ENCODE peak calls at places on chromosomes 3 and 15, in seven cellular contexts. E is cardiac muscle cell, K is GM23338, X is brain microvascular endothelial cell, C is left lung, U is ovary, S is psoas muscle. B is an unnamed sample. For H3K27me3, the result is how much of the 10 kb centered on the place peaks cover.

GRCh38 chr15:40353697-40354096 is 2.9 kb downstream of the PHGR1 start:
- DNase-seq in U (no peak), K (no peak), E (no peak), C (no peak), X (no peak), S (no peak), B (no peak)

GRCh38 chr3:138332472-138333073 is 2.9 kb upstream of the NME9 start:
- DNase-seq in C (no peak), U (no peak), E (peak), X (peak), S (no peak), K (peak), B (peak)

GRCh38 chr3:37183375-37183831 is 9.0 kb upstream of the LRRFIP2 start:
- DNase-seq in S (no peak), E (no peak), X (peak), K (peak), U (no peak), C (no peak), B (peak)

GRCh38 chr3:179446501-179446900 is 4.8 kb downstream of the GNB4 start:
- DNase-seq in E (peak), S (no peak), X (no peak), C (no peak), K (peak), U (no peak), B (no peak)

GRCh38 chr15:52681441-52681840 is 2.3 kb upstream of the ATOSA start:
- DNase-seq in E (no peak), K (no peak), U (no peak), C (no peak), X (no peak), S (no peak), B (no peak)

GRCh38 chr15:25790003-25790660 is 73.0 kb downstream of the ATP10A start:
- DNase-seq in E (no peak), X (peak), C (no peak), K (peak), S (peak), U (peak), B (peak)

GRCh38 chr3:46866720-46867549 is 3.7 kb upstream of the MYL3 start:
- DNase-seq in C (peak), U (peak), X (peak), S (peak), K (peak), E (peak), B (peak)

GRCh38 chr15:39270976-39271375 is 309.9 kb upstream of the THBS1 start:
- DNase-seq in U (no peak), K (no peak), C (no peak), X (peak), E (no peak), S (no peak), B (peak)

GRCh38 chr3:62312201-62312600 is 61.1 kb downstream of the FEZF2 start:
- DNase-seq in S (no peak), E (no peak), X (no peak), C (no peak), K (no peak), U (no peak), B (no peak)

GRCh38 chr3:77039606-77040553 is at the start of gene ROBO2:
- DNase-seq in U (peak), C (peak), S (peak), K (peak), E (peak), X (peak), B (no peak)

GRCh38 chr15:59170295-59170881 is 36.3 kb upstream of the LDHAL6B start:
- DNase-seq in C (no peak), K (peak), E (no peak), X (peak), S (peak), U (no peak), B (peak)

GRCh38 chr3:62109534-62109933 is 263.8 kb downstream of the FEZF2 start:
- DNase-seq in U (no peak), X (peak), C (no peak), E (no peak), K (peak), S (peak), B (peak)

GRCh38 chr3:150871192-150871591 is 34.0 kb downstream of the MINDY4B start:
- DNase-seq in E (no peak), S (no peak), C (no peak), X (no peak), K (no peak), U (no peak), B (no peak)

GRCh38 chr3:114496021-114496434 is 202.2 kb downstream of the TIGIT start:
- DNase-seq in S (peak), E (no peak), C (no peak), X (peak), K (no peak), U (no peak), B (no peak)

GRCh38 chr3:133135303-133135702 is 97.1 kb downstream of the TMEM108 start:
- DNase-seq in E (no peak), C (no peak), X (no peak), S (no peak), U (no peak), K (no peak), B (no peak)

GRCh38 chr15:31062965-31063355 is 38.6 kb downstream of the TRPM1 start:
- DNase-seq in K (no peak), E (no peak), S (no peak), U (no peak), X (no peak), C (no peak), B (no peak)

GRCh38 chr3:99250272-99250671 is 348.8 kb upstream of the DCBLD2 start:
- DNase-seq in E (no peak), C (no peak), X (no peak), S (no peak), K (no peak), U (no peak), B (no peak)

GRCh38 chr3:67389176-67389575 is 265.2 kb downstream of the SUCLG2 start:
- DNase-seq in C (no peak), E (no peak), X (no peak), S (no peak), K (no peak), U (no peak), B (no peak)

DNA sequence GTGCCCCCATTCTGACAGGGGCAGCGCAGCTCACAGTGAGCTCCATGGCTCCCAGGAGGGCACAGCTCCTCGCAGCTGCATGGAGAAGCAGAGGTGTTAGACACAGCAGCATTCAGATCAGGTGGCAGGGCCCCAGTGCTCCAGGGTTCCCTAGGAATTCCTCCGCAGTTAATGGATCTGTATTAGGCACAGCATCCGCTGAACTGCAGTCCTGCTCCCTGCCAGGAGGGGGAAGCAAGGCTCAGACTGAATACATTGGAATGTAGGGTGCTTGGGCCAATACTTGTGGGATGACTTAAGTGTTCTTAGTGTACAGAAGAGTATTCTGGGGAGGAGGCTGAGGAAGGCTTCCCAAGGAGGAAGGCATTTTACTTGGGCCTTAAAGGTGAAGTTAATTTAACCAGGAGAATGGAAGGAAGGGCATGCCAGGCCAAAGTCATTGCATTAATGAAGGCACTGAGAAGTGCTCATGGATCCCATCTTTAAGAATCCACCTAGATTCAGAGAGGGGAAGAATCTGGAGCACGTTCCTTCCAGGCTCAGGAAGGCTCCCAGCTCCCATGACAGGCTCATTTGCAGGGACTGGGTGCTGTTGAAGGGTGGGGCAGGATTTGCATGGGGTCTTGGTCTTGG is 111.6 kb downstream of the RAB11A start:
- DNase-seq in K (peak), U (peak), C (no peak), E (peak), X (peak), S (peak), B (peak)
- H3K27me3 ChIP-seq in K (under half), U (under half), C (half or more), E (under half), X (under half), S (under half), B (under half)

GRCh38 chr15:66024998-66025397 is 155.7 kb downstream of the RAB11A start:
- DNase-seq in X (no peak), E (no peak), K (no peak), U (no peak), S (no peak), C (no peak), B (no peak)

GRCh38 chr15:66024116-66024515 is 154.8 kb downstream of the RAB11A start:
- DNase-seq in X (no peak), C (no peak), S (no peak), U (no peak), K (no peak), E (no peak), B (no peak)

GRCh38 chr15:66023322-66023972 is 154.2 kb downstream of the RAB11A start:
- DNase-seq in U (no peak), S (no peak), X (no peak), C (no peak), K (no peak), E (no peak), B (no peak)

GRCh38 chr15:66025972-66026371 is 156.7 kb downstream of the RAB11A start:
- DNase-seq in S (no peak), U (no peak), E (no peak), K (peak), C (no peak), X (no peak), B (no peak)

DNA sequence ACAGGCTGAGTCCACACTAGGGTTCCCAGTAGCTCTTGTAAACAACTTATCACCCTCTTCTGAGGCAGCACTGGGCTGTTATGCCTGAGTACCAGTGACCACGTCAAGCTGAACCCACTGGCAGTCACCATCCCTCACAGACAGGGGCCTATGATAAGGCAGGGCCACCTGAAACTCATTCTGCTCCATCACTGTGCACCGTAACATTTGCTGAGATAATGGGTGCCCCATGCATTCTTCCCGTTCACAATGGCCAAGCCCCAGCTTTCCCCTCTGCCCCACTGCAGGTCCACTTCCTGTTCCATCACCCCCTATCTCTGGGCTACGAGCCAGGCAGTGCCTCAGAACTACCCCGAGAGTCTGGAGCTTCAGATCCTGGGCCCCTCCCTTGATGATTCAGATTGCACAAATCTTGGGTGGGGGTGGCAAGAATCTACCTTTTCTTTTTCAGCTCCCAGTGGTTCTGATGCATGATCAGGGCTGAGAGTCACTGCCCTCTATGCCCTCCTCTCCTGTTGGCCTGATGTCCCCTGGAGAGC is 158.0 kb downstream of the RAB11A start:
- DNase-seq in X (no peak), S (no peak), E (no peak), U (no peak), C (no peak), K (no peak), B (no peak)
- H3K27ac ChIP-seq in X (no peak), S (no peak), E (no peak), U (no peak), C (no peak), K (no peak), B (no peak)

GRCh38 chr15:70558406-70559222 is 204.7 kb downstream of the UACA start:
- DNase-seq in X (no peak), K (no peak), E (no peak), U (no peak), S (no peak), C (no peak), B (peak)
- H3K4me3 ChIP-seq in X (no peak), K (no peak), E (no peak), U (no peak), S (no peak), C (no peak), B (no peak)

GRCh38 chr3:147409143-147410121 is at the start of gene ZIC1:
- DNase-seq in C (no peak), S (no peak), E (no peak), U (no peak), K (peak), X (peak), B (peak)

GRCh38 chr3:147411777-147412176 is 2.6 kb downstream of the ZIC1 start:
- DNase-seq in C (no peak), X (no peak), K (peak), U (no peak), S (no peak), E (no peak), B (no peak)

GRCh38 chr3:147411235-147411607 is 2.1 kb downstream of the ZIC1 start:
- DNase-seq in S (no peak), X (no peak), K (peak), E (no peak), U (no peak), C (no peak), B (no peak)

GRCh38 chr3:147410518-147411234 is 1.5 kb downstream of the ZIC1 start:
- DNase-seq in C (no peak), X (peak), E (no peak), K (peak), U (no peak), S (no peak), B (peak)

GRCh38 chr3:147410126-147410517 is 957 bp downstream of the ZIC1 start:
- DNase-seq in E (no peak), X (no peak), S (no peak), K (peak), C (no peak), U (no peak), B (no peak)
- H3K27me3 ChIP-seq in E (half or more), X (under half), S (under half), K (half or more), C (half or more), U (under half), B (under half)

DNA sequence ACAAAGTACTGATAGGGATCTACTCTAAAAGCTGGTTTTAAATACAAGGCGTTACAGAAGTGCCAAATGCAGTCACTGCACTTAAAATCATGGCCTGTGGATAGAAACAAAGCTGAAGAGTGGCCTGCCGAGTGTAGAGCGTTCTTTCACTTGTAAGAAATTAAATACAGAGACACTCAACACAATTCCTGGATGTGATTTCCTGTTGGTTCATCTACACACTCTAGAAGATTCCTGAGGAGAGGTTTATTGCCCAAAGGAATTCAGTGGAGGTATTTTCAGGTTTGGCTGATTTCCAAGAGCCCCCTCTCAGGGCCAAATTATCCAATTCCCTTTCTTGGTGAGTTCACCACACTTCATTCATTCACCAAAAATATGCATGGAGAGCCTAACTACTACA is 200.3 kb upstream of the IL12A start:
- DNase-seq in C (no peak), X (no peak), U (no peak), K (no peak), E (no peak), S (no peak), B (peak)
- H3K27ac ChIP-seq in C (peak), X (peak), U (peak), K (no peak), E (no peak), S (no peak), B (peak)

DNA sequence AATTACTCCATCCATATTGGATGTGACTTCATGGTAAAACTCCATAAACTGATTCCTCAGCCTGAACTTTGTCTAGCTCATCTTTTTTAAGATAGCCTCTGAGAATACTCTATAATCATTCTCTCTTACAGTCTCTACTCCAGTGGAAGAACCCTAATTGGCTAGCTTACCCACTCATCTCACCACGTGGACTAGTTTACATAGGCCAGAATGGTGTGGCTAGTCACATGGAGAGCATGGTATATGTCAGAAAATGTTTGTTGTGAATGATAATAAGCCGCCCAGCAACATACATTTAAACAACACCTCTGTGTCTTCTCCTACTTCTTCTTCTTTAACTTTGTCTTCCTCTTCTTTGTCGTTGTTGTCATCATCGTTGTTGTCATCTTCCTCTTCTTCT is 389.2 kb upstream of the LRRC3B start:
- DNase-seq in U (no peak), E (no peak), K (no peak), X (no peak), C (no peak), S (no peak), B (no peak)
- H3K4me3 ChIP-seq in U (no peak), E (no peak), K (no peak), X (no peak), C (no peak), S (no peak), B (no peak)

DNA sequence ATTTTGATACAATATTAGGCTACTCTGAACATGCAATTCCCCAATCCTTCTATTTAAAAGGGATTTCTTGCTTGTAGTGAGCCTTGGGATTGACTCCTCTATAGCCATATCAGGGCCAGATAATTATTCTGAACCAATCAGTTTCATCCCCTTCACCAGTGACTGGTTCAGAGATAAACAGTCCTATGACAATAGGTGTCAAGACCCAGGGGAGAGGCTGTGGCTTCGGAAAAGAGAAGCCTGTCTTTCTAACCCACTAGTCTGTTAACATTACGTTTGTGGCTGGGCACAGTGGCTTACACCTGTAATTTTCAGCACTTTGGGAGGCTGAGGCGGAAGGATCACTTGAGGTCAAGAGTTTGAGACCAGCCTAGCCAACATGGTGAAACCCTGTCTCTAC is 6.2 kb upstream of the ISLR2 start:
- DNase-seq in C (no peak), K (no peak), X (no peak), E (no peak), U (no peak), S (no peak), B (no peak)
- H3K27me3 ChIP-seq in C (half or more), K (half or more), X (under half), E (under half), U (under half), S (under half), B (half or more)

GRCh38 chr15:89812847-89813320 is 1.8 kb downstream of the ANPEP start:
- DNase-seq in E (no peak), U (no peak), C (peak), S (no peak), K (no peak), X (no peak), B (no peak)
- H3K27ac ChIP-seq in E (no peak), U (no peak), C (no peak), S (no peak), K (no peak), X (no peak), B (no peak)

GRCh38 chr15:64246364-64247189 is 83.8 kb upstream of the PPIB start:
- DNase-seq in C (no peak), U (no peak), K (peak), S (no peak), X (peak), E (no peak), B (peak)

GRCh38 chr15:64247535-64247905 is 84.7 kb upstream of the PPIB start:
- DNase-seq in X (no peak), K (no peak), S (no peak), C (no peak), E (no peak), U (no peak), B (no peak)

GRCh38 chr15:64247906-64248541 is 85.2 kb upstream of the PPIB start:
- DNase-seq in U (no peak), X (peak), K (peak), E (no peak), C (no peak), S (no peak), B (peak)

GRCh38 chr15:64249406-64249805 is 86.6 kb upstream of the PPIB start:
- DNase-seq in K (no peak), S (no peak), C (no peak), U (no peak), E (no peak), X (no peak), B (no peak)

DNA sequence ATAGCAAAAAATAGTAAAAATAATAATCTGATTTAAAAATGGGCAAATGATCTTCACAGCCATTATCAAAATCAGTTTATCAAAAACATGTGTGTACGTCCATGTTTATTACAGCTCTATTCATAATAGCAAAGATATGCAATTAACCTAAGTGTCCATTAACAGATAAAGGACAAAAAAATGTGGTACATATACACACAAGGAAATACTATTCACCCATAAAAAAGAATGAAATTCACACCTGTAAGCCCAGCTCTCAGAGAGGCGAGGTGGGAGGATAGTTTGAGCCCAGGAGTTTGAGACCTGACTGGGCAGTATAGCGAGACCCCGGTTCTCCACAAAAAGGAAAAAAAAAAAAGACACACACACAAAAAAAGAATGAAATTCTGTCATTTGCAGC is 82.6 kb upstream of the PPIB start:
- DNase-seq in C (no peak), S (no peak), K (no peak), E (no peak), U (no peak), X (no peak), B (no peak)
- H3K4me3 ChIP-seq in C (no peak), S (no peak), K (no peak), E (no peak), U (no peak), X (no peak), B (no peak)

B was measured in SJSA1.